ENCODE peak calls at places on chromosomes 16 and 17, in seven cellular contexts. One of them, this sample, is unnamed.
A peak's percentile ranks its signal among the peaks of the same experiment; 100 is the strongest.

GRCh38 chr17:77738666-77739531 is 219.6 kb upstream of the TNRC6C start:
- DNase-seq in hypothalamus: peak; percentile 35
- DNase-seq in EH: no peak
- DNase-seq in A549: no peak
- DNase-seq in AG10803: no peak
- DNase-seq in activated naive CD4-positive, alpha-beta T cell: no peak
- DNase-seq in RKO: no peak
- DNase-seq in this sample: no peak

GRCh38 chr16:50025544-50025931 is 513 bp downstream of the CNEP1R1 start:
- DNase-seq in activated naive CD4-positive, alpha-beta T cell: no peak
- DNase-seq in RKO: peak; percentile 18
- DNase-seq in AG10803: peak; percentile 12
- DNase-seq in A549: no peak
- DNase-seq in hypothalamus: no peak
- DNase-seq in EH: peak; percentile 31
- DNase-seq in this sample: peak; percentile 33

GRCh38 chr16:84324439-84325262 is 30.0 kb downstream of the WFDC1 start:
- DNase-seq in activated naive CD4-positive, alpha-beta T cell: no peak
- DNase-seq in RKO: no peak
- DNase-seq in EH: no peak
- DNase-seq in hypothalamus: no peak
- DNase-seq in AG10803: no peak
- DNase-seq in A549: no peak
- DNase-seq in this sample: no peak

GRCh38 chr16:67873435-67874146 is 739 bp downstream of the EDC4 start:
- DNase-seq in EH: peak; percentile 35
- DNase-seq in hypothalamus: no peak
- DNase-seq in RKO: peak; percentile 27
- DNase-seq in activated naive CD4-positive, alpha-beta T cell: no peak
- DNase-seq in A549: no peak
- DNase-seq in AG10803: peak; percentile 18
- DNase-seq in this sample: no peak

GRCh38 chr16:47887496-47887895 is 268.3 kb downstream of the ABCC12 start:
- DNase-seq in RKO: no peak
- DNase-seq in AG10803: peak; percentile 16
- DNase-seq in EH: peak; percentile 59
- DNase-seq in hypothalamus: no peak
- DNase-seq in A549: peak; percentile 27
- DNase-seq in activated naive CD4-positive, alpha-beta T cell: no peak
- DNase-seq in this sample: peak; percentile 92

GRCh38 chr17:7444682-7445010 is 215 bp upstream of the CHRNB1 start:
- DNase-seq in EH: no peak
- DNase-seq in RKO: no peak
- DNase-seq in A549: no peak
- DNase-seq in hypothalamus: no peak
- DNase-seq in activated naive CD4-positive, alpha-beta T cell: no peak
- DNase-seq in AG10803: no peak
- DNase-seq in this sample: no peak

GRCh38 chr17:68387485-68387884 is 69.8 kb downstream of the WIPI1 start:
- DNase-seq in RKO: no peak
- DNase-seq in AG10803: no peak
- DNase-seq in A549: no peak
- DNase-seq in hypothalamus: no peak
- DNase-seq in activated naive CD4-positive, alpha-beta T cell: no peak
- DNase-seq in EH: no peak
- DNase-seq in this sample: no peak

GRCh38 chr17:80760501-80760900 is 215.9 kb downstream of the RPTOR start:
- DNase-seq in activated naive CD4-positive, alpha-beta T cell: no peak
- DNase-seq in A549: no peak
- DNase-seq in hypothalamus: no peak
- DNase-seq in AG10803: no peak
- DNase-seq in EH: no peak
- DNase-seq in RKO: no peak
- DNase-seq in this sample: no peak

GRCh38 chr16:53055603-53056527 is 1.1 kb downstream of the CHD9 start:
- DNase-seq in hypothalamus: peak; percentile 43
- DNase-seq in activated naive CD4-positive, alpha-beta T cell: no peak
- DNase-seq in EH: peak; percentile 86
- DNase-seq in A549: peak; percentile 51
- DNase-seq in RKO: peak; percentile 56
- DNase-seq in AG10803: peak; percentile 62
- DNase-seq in this sample: peak; percentile 76

GRCh38 chr16:75566040-75566888 is at the start of gene GABARAPL2:
- DNase-seq in activated naive CD4-positive, alpha-beta T cell: peak; percentile 83
- DNase-seq in EH: peak; percentile 78
- DNase-seq in A549: peak; percentile 74
- DNase-seq in AG10803: peak; percentile 64
- DNase-seq in RKO: peak; percentile 84
- DNase-seq in hypothalamus: peak; percentile 77
- DNase-seq in this sample: peak; percentile 76

GRCh38 chr17:12620200-12620720 is 45.4 kb upstream of the MYOCD start:
- DNase-seq in hypothalamus: no peak
- DNase-seq in AG10803: no peak
- DNase-seq in EH: peak; percentile 96
- DNase-seq in RKO: peak; percentile 4
- DNase-seq in A549: peak; percentile 46
- DNase-seq in activated naive CD4-positive, alpha-beta T cell: no peak
- DNase-seq in this sample: peak; percentile 72

GRCh38 chr17:27764589-27764988 is 35.7 kb downstream of the NOS2 start:
- DNase-seq in EH: no peak
- DNase-seq in AG10803: no peak
- DNase-seq in A549: no peak
- DNase-seq in activated naive CD4-positive, alpha-beta T cell: no peak
- DNase-seq in RKO: no peak
- DNase-seq in hypothalamus: no peak
- DNase-seq in this sample: no peak

This sample was measured in EL.